ENCODE peak calls at places on chromosomes 4 and X, in ten cellular contexts. One of them, this sample, is unnamed.

GRCh38 chrX:106802063-106802387 is 448 bp upstream of the TBC1D8B start:
- DNase-seq in NCI-H1105 treated with DMSO at 0.1 percent for 48 hours: no peak
- DNase-seq in nephron progenitor cell: no peak
- DNase-seq in ELF-1: no peak
- DNase-seq in activated CD4-positive, CD25-positive, alpha-beta regulatory T cell treated with anti-CD3 and anti-CD28 coated beads, Interleukin-2, amount 50 U/mL, for 72 hours: no peak
- DNase-seq in heart left ventricle: no peak
- DNase-seq in stimulated activated CD4-positive, alpha-beta T cell treated with anti-CD3 and anti-CD28 coated beads, TNF-alpha, amount 100 ng/mL, for 4 hours: no peak
- DNase-seq in activated naive CD8-positive, alpha-beta T cell treated with anti-CD3 and anti-CD28 coated beads, Interleukin-2, amount 50 U/mL, for 16 hours: no peak
- DNase-seq in AG09309: no peak
- DNase-seq in T-helper 1 cell: no peak
- DNase-seq in this sample: no peak

GRCh38 chr4:47143261-47143660 is 111.9 kb downstream of the GABRB1 start:
- DNase-seq in ELF-1: no peak
- DNase-seq in heart left ventricle: no peak
- DNase-seq in activated naive CD8-positive, alpha-beta T cell treated with anti-CD3 and anti-CD28 coated beads, Interleukin-2, amount 50 U/mL, for 16 hours: no peak
- DNase-seq in nephron progenitor cell: no peak
- DNase-seq in AG09309: no peak
- DNase-seq in NCI-H1105 treated with DMSO at 0.1 percent for 48 hours: no peak
- DNase-seq in T-helper 1 cell: no peak
- DNase-seq in activated CD4-positive, CD25-positive, alpha-beta regulatory T cell treated with anti-CD3 and anti-CD28 coated beads, Interleukin-2, amount 50 U/mL, for 72 hours: no peak
- DNase-seq in stimulated activated CD4-positive, alpha-beta T cell treated with anti-CD3 and anti-CD28 coated beads, TNF-alpha, amount 100 ng/mL, for 4 hours: no peak
- DNase-seq in this sample: no peak

GRCh38 chr4:26287748-26288147 is 33.1 kb upstream of the RBPJ start:
- DNase-seq in AG09309: no peak
- DNase-seq in activated naive CD8-positive, alpha-beta T cell treated with anti-CD3 and anti-CD28 coated beads, Interleukin-2, amount 50 U/mL, for 16 hours: no peak
- DNase-seq in T-helper 1 cell: no peak
- DNase-seq in activated CD4-positive, CD25-positive, alpha-beta regulatory T cell treated with anti-CD3 and anti-CD28 coated beads, Interleukin-2, amount 50 U/mL, for 72 hours: no peak
- DNase-seq in ELF-1: no peak
- DNase-seq in heart left ventricle: no peak
- DNase-seq in NCI-H1105 treated with DMSO at 0.1 percent for 48 hours: no peak
- DNase-seq in stimulated activated CD4-positive, alpha-beta T cell treated with anti-CD3 and anti-CD28 coated beads, TNF-alpha, amount 100 ng/mL, for 4 hours: no peak
- DNase-seq in nephron progenitor cell: no peak
- DNase-seq in this sample: no peak

GRCh38 chr4:77493829-77494551 is 111.6 kb upstream of the CXCL13 start:
- DNase-seq in activated naive CD8-positive, alpha-beta T cell treated with anti-CD3 and anti-CD28 coated beads, Interleukin-2, amount 50 U/mL, for 16 hours: no peak
- DNase-seq in activated CD4-positive, CD25-positive, alpha-beta regulatory T cell treated with anti-CD3 and anti-CD28 coated beads, Interleukin-2, amount 50 U/mL, for 72 hours: no peak
- DNase-seq in ELF-1: no peak
- DNase-seq in NCI-H1105 treated with DMSO at 0.1 percent for 48 hours: no peak
- DNase-seq in T-helper 1 cell: no peak
- DNase-seq in heart left ventricle: no peak
- DNase-seq in stimulated activated CD4-positive, alpha-beta T cell treated with anti-CD3 and anti-CD28 coated beads, TNF-alpha, amount 100 ng/mL, for 4 hours: no peak
- DNase-seq in nephron progenitor cell: no peak
- DNase-seq in AG09309: no peak
- DNase-seq in this sample: no peak

GRCh38 chrX:155070038-155070437 is 898 bp downstream of the CMC4 start:
- DNase-seq in heart left ventricle: no peak
- DNase-seq in activated CD4-positive, CD25-positive, alpha-beta regulatory T cell treated with anti-CD3 and anti-CD28 coated beads, Interleukin-2, amount 50 U/mL, for 72 hours: no peak
- DNase-seq in nephron progenitor cell: no peak
- DNase-seq in NCI-H1105 treated with DMSO at 0.1 percent for 48 hours: peak
- DNase-seq in T-helper 1 cell: no peak
- DNase-seq in AG09309: no peak
- DNase-seq in activated naive CD8-positive, alpha-beta T cell treated with anti-CD3 and anti-CD28 coated beads, Interleukin-2, amount 50 U/mL, for 16 hours: no peak
- DNase-seq in ELF-1: no peak
- DNase-seq in stimulated activated CD4-positive, alpha-beta T cell treated with anti-CD3 and anti-CD28 coated beads, TNF-alpha, amount 100 ng/mL, for 4 hours: no peak
- DNase-seq in this sample: no peak

GRCh38 chr4:114924311-114924710 is 189.1 kb downstream of the NDST4 start:
- DNase-seq in activated naive CD8-positive, alpha-beta T cell treated with anti-CD3 and anti-CD28 coated beads, Interleukin-2, amount 50 U/mL, for 16 hours: no peak
- DNase-seq in NCI-H1105 treated with DMSO at 0.1 percent for 48 hours: no peak
- DNase-seq in ELF-1: peak
- DNase-seq in heart left ventricle: no peak
- DNase-seq in stimulated activated CD4-positive, alpha-beta T cell treated with anti-CD3 and anti-CD28 coated beads, TNF-alpha, amount 100 ng/mL, for 4 hours: no peak
- DNase-seq in activated CD4-positive, CD25-positive, alpha-beta regulatory T cell treated with anti-CD3 and anti-CD28 coated beads, Interleukin-2, amount 50 U/mL, for 72 hours: no peak
- DNase-seq in nephron progenitor cell: no peak
- DNase-seq in AG09309: no peak
- DNase-seq in T-helper 1 cell: no peak
- DNase-seq in this sample: no peak

GRCh38 chr4:151992755-151993154 is 231.9 kb upstream of the GATB start:
- DNase-seq in AG09309: no peak
- DNase-seq in ELF-1: no peak
- DNase-seq in NCI-H1105 treated with DMSO at 0.1 percent for 48 hours: no peak
- DNase-seq in T-helper 1 cell: no peak
- DNase-seq in nephron progenitor cell: no peak
- DNase-seq in heart left ventricle: no peak
- DNase-seq in activated naive CD8-positive, alpha-beta T cell treated with anti-CD3 and anti-CD28 coated beads, Interleukin-2, amount 50 U/mL, for 16 hours: no peak
- DNase-seq in activated CD4-positive, CD25-positive, alpha-beta regulatory T cell treated with anti-CD3 and anti-CD28 coated beads, Interleukin-2, amount 50 U/mL, for 72 hours: no peak
- DNase-seq in stimulated activated CD4-positive, alpha-beta T cell treated with anti-CD3 and anti-CD28 coated beads, TNF-alpha, amount 100 ng/mL, for 4 hours: no peak
- DNase-seq in this sample: no peak

GRCh38 chrX:108068121-108068520 is 23.2 kb downstream of the PSMD10 start:
- DNase-seq in ELF-1: no peak
- DNase-seq in stimulated activated CD4-positive, alpha-beta T cell treated with anti-CD3 and anti-CD28 coated beads, TNF-alpha, amount 100 ng/mL, for 4 hours: no peak
- DNase-seq in activated naive CD8-positive, alpha-beta T cell treated with anti-CD3 and anti-CD28 coated beads, Interleukin-2, amount 50 U/mL, for 16 hours: no peak
- DNase-seq in nephron progenitor cell: no peak
- DNase-seq in heart left ventricle: no peak
- DNase-seq in activated CD4-positive, CD25-positive, alpha-beta regulatory T cell treated with anti-CD3 and anti-CD28 coated beads, Interleukin-2, amount 50 U/mL, for 72 hours: no peak
- DNase-seq in T-helper 1 cell: no peak
- DNase-seq in AG09309: no peak
- DNase-seq in NCI-H1105 treated with DMSO at 0.1 percent for 48 hours: no peak
- DNase-seq in this sample: no peak

GRCh38 chr4:113056318-113056717 is 6.9 kb downstream of the ANK2 start:
- DNase-seq in ELF-1: no peak
- DNase-seq in AG09309: no peak
- DNase-seq in stimulated activated CD4-positive, alpha-beta T cell treated with anti-CD3 and anti-CD28 coated beads, TNF-alpha, amount 100 ng/mL, for 4 hours: no peak
- DNase-seq in nephron progenitor cell: no peak
- DNase-seq in NCI-H1105 treated with DMSO at 0.1 percent for 48 hours: no peak
- DNase-seq in activated naive CD8-positive, alpha-beta T cell treated with anti-CD3 and anti-CD28 coated beads, Interleukin-2, amount 50 U/mL, for 16 hours: no peak
- DNase-seq in activated CD4-positive, CD25-positive, alpha-beta regulatory T cell treated with anti-CD3 and anti-CD28 coated beads, Interleukin-2, amount 50 U/mL, for 72 hours: no peak
- DNase-seq in heart left ventricle: no peak
- DNase-seq in T-helper 1 cell: no peak
- DNase-seq in this sample: no peak

GRCh38 chr4:134777626-134778025 is 576.0 kb upstream of the PABPC4L start:
- DNase-seq in activated naive CD8-positive, alpha-beta T cell treated with anti-CD3 and anti-CD28 coated beads, Interleukin-2, amount 50 U/mL, for 16 hours: no peak
- DNase-seq in activated CD4-positive, CD25-positive, alpha-beta regulatory T cell treated with anti-CD3 and anti-CD28 coated beads, Interleukin-2, amount 50 U/mL, for 72 hours: no peak
- DNase-seq in heart left ventricle: no peak
- DNase-seq in AG09309: no peak
- DNase-seq in ELF-1: no peak
- DNase-seq in stimulated activated CD4-positive, alpha-beta T cell treated with anti-CD3 and anti-CD28 coated beads, TNF-alpha, amount 100 ng/mL, for 4 hours: no peak
- DNase-seq in T-helper 1 cell: no peak
- DNase-seq in NCI-H1105 treated with DMSO at 0.1 percent for 48 hours: peak
- DNase-seq in nephron progenitor cell: no peak
- DNase-seq in this sample: peak

GRCh38 chrX:24243692-24244091 is 70.2 kb downstream of the SUPT20HL2 start:
- DNase-seq in activated naive CD8-positive, alpha-beta T cell treated with anti-CD3 and anti-CD28 coated beads, Interleukin-2, amount 50 U/mL, for 16 hours: no peak
- DNase-seq in nephron progenitor cell: no peak
- DNase-seq in activated CD4-positive, CD25-positive, alpha-beta regulatory T cell treated with anti-CD3 and anti-CD28 coated beads, Interleukin-2, amount 50 U/mL, for 72 hours: no peak
- DNase-seq in stimulated activated CD4-positive, alpha-beta T cell treated with anti-CD3 and anti-CD28 coated beads, TNF-alpha, amount 100 ng/mL, for 4 hours: no peak
- DNase-seq in ELF-1: no peak
- DNase-seq in T-helper 1 cell: no peak
- DNase-seq in heart left ventricle: no peak
- DNase-seq in AG09309: peak
- DNase-seq in NCI-H1105 treated with DMSO at 0.1 percent for 48 hours: no peak
- DNase-seq in this sample: no peak

GRCh38 chrX:43666301-43666912 is 10.3 kb downstream of the MAOA start:
- DNase-seq in nephron progenitor cell: no peak
- DNase-seq in NCI-H1105 treated with DMSO at 0.1 percent for 48 hours: no peak
- DNase-seq in heart left ventricle: no peak
- DNase-seq in stimulated activated CD4-positive, alpha-beta T cell treated with anti-CD3 and anti-CD28 coated beads, TNF-alpha, amount 100 ng/mL, for 4 hours: no peak
- DNase-seq in activated CD4-positive, CD25-positive, alpha-beta regulatory T cell treated with anti-CD3 and anti-CD28 coated beads, Interleukin-2, amount 50 U/mL, for 72 hours: no peak
- DNase-seq in activated naive CD8-positive, alpha-beta T cell treated with anti-CD3 and anti-CD28 coated beads, Interleukin-2, amount 50 U/mL, for 16 hours: no peak
- DNase-seq in ELF-1: no peak
- DNase-seq in T-helper 1 cell: no peak
- DNase-seq in AG09309: no peak
- DNase-seq in this sample: no peak

GRCh38 chrX:96909291-96909690 is 25.6 kb downstream of the RPA4 start:
- DNase-seq in activated CD4-positive, CD25-positive, alpha-beta regulatory T cell treated with anti-CD3 and anti-CD28 coated beads, Interleukin-2, amount 50 U/mL, for 72 hours: no peak
- DNase-seq in ELF-1: peak
- DNase-seq in AG09309: no peak
- DNase-seq in heart left ventricle: no peak
- DNase-seq in nephron progenitor cell: no peak
- DNase-seq in stimulated activated CD4-positive, alpha-beta T cell treated with anti-CD3 and anti-CD28 coated beads, TNF-alpha, amount 100 ng/mL, for 4 hours: no peak
- DNase-seq in NCI-H1105 treated with DMSO at 0.1 percent for 48 hours: no peak
- DNase-seq in T-helper 1 cell: no peak
- DNase-seq in activated naive CD8-positive, alpha-beta T cell treated with anti-CD3 and anti-CD28 coated beads, Interleukin-2, amount 50 U/mL, for 16 hours: no peak
- DNase-seq in this sample: no peak

GRCh38 chr4:182717788-182718583 is 199.2 kb downstream of the DCTD start:
- DNase-seq in heart left ventricle: no peak
- DNase-seq in T-helper 1 cell: no peak
- DNase-seq in nephron progenitor cell: no peak
- DNase-seq in NCI-H1105 treated with DMSO at 0.1 percent for 48 hours: no peak
- DNase-seq in stimulated activated CD4-positive, alpha-beta T cell treated with anti-CD3 and anti-CD28 coated beads, TNF-alpha, amount 100 ng/mL, for 4 hours: no peak
- DNase-seq in activated naive CD8-positive, alpha-beta T cell treated with anti-CD3 and anti-CD28 coated beads, Interleukin-2, amount 50 U/mL, for 16 hours: no peak
- DNase-seq in AG09309: no peak
- DNase-seq in ELF-1: no peak
- DNase-seq in activated CD4-positive, CD25-positive, alpha-beta regulatory T cell treated with anti-CD3 and anti-CD28 coated beads, Interleukin-2, amount 50 U/mL, for 72 hours: no peak
- DNase-seq in this sample: no peak

GRCh38 chrX:15515931-15516330 is 15.3 kb downstream of the BMX start:
- DNase-seq in T-helper 1 cell: no peak
- DNase-seq in AG09309: no peak
- DNase-seq in nephron progenitor cell: no peak
- DNase-seq in NCI-H1105 treated with DMSO at 0.1 percent for 48 hours: no peak
- DNase-seq in heart left ventricle: no peak
- DNase-seq in activated naive CD8-positive, alpha-beta T cell treated with anti-CD3 and anti-CD28 coated beads, Interleukin-2, amount 50 U/mL, for 16 hours: no peak
- DNase-seq in activated CD4-positive, CD25-positive, alpha-beta regulatory T cell treated with anti-CD3 and anti-CD28 coated beads, Interleukin-2, amount 50 U/mL, for 72 hours: no peak
- DNase-seq in stimulated activated CD4-positive, alpha-beta T cell treated with anti-CD3 and anti-CD28 coated beads, TNF-alpha, amount 100 ng/mL, for 4 hours: no peak
- DNase-seq in ELF-1: no peak
- DNase-seq in this sample: no peak

GRCh38 chr4:140807491-140808257 is 51.5 kb upstream of the TBC1D9 start:
- DNase-seq in stimulated activated CD4-positive, alpha-beta T cell treated with anti-CD3 and anti-CD28 coated beads, TNF-alpha, amount 100 ng/mL, for 4 hours: no peak
- DNase-seq in ELF-1: no peak
- DNase-seq in heart left ventricle: no peak
- DNase-seq in nephron progenitor cell: no peak
- DNase-seq in T-helper 1 cell: no peak
- DNase-seq in activated naive CD8-positive, alpha-beta T cell treated with anti-CD3 and anti-CD28 coated beads, Interleukin-2, amount 50 U/mL, for 16 hours: no peak
- DNase-seq in activated CD4-positive, CD25-positive, alpha-beta regulatory T cell treated with anti-CD3 and anti-CD28 coated beads, Interleukin-2, amount 50 U/mL, for 72 hours: no peak
- DNase-seq in NCI-H1105 treated with DMSO at 0.1 percent for 48 hours: no peak
- DNase-seq in AG09309: no peak
- DNase-seq in this sample: no peak

GRCh38 chrX:44967221-44967620 is 94.2 kb downstream of the KDM6A start:
- DNase-seq in ELF-1: no peak
- DNase-seq in nephron progenitor cell: no peak
- DNase-seq in activated naive CD8-positive, alpha-beta T cell treated with anti-CD3 and anti-CD28 coated beads, Interleukin-2, amount 50 U/mL, for 16 hours: no peak
- DNase-seq in stimulated activated CD4-positive, alpha-beta T cell treated with anti-CD3 and anti-CD28 coated beads, TNF-alpha, amount 100 ng/mL, for 4 hours: no peak
- DNase-seq in heart left ventricle: no peak
- DNase-seq in T-helper 1 cell: no peak
- DNase-seq in AG09309: no peak
- DNase-seq in activated CD4-positive, CD25-positive, alpha-beta regulatory T cell treated with anti-CD3 and anti-CD28 coated beads, Interleukin-2, amount 50 U/mL, for 72 hours: no peak
- DNase-seq in NCI-H1105 treated with DMSO at 0.1 percent for 48 hours: no peak
- DNase-seq in this sample: no peak

GRCh38 chrX:48975541-48975940 is 3.9 kb upstream of the KCND1 start:
- DNase-seq in NCI-H1105 treated with DMSO at 0.1 percent for 48 hours: no peak
- DNase-seq in AG09309: no peak
- DNase-seq in activated CD4-positive, CD25-positive, alpha-beta regulatory T cell treated with anti-CD3 and anti-CD28 coated beads, Interleukin-2, amount 50 U/mL, for 72 hours: no peak
- DNase-seq in T-helper 1 cell: no peak
- DNase-seq in nephron progenitor cell: no peak
- DNase-seq in activated naive CD8-positive, alpha-beta T cell treated with anti-CD3 and anti-CD28 coated beads, Interleukin-2, amount 50 U/mL, for 16 hours: no peak
- DNase-seq in ELF-1: no peak
- DNase-seq in heart left ventricle: no peak
- DNase-seq in stimulated activated CD4-positive, alpha-beta T cell treated with anti-CD3 and anti-CD28 coated beads, TNF-alpha, amount 100 ng/mL, for 4 hours: no peak
- DNase-seq in this sample: no peak

This sample was measured in HTR-8/SVneo.